ENCODE peak calls at places on chromosomes 3 and 15, in four cellular contexts. J, P, Y and L are unnamed samples.
A peak's percentile ranks its signal among the peaks of the same experiment; 100 is the strongest.

GRCh38 chr15:62275818-62276217 is 110.7 kb upstream of the C2CD4B start:
- DNase-seq in P (no peak), J (no peak), Y (no peak), L (no peak)

GRCh38 chr3:195570344-195570743 is 13.4 kb downstream of the APOD start:
- DNase-seq in J (no peak), P (no peak), Y (no peak), L (no peak)

GRCh38 chr3:121663171-121663847 is 2.6 kb upstream of the HCLS1 start:
- DNase-seq in P (no peak), Y (no peak), J (peak; percentile 18), L (no peak)

GRCh38 chr15:41860049-41860828 is 21.6 kb downstream of the PLA2G4B start:
- DNase-seq in P (no peak), Y (no peak), J (no peak), L (no peak)

GRCh38 chr3:4850928-4851265 is 128.3 kb upstream of the BHLHE40 start:
- DNase-seq in Y (no peak), J (no peak), P (no peak), L (no peak)

GRCh38 chr3:196902296-196902695 is 34.6 kb downstream of the SENP5 start:
- DNase-seq in J (no peak), Y (no peak), P (no peak), L (no peak)

GRCh38 chr3:122563717-122564025 is 429 bp downstream of the PARP9 start:
- DNase-seq in P (peak; percentile 32), J (no peak), Y (no peak), L (no peak)

GRCh38 chr15:68433551-68433950 is 1.6 kb upstream of the ITGA11 start:
- DNase-seq in P (no peak), Y (no peak), J (no peak), L (no peak)

GRCh38 chr15:47477253-47477652 is 240.1 kb upstream of the SEMA6D start:
- DNase-seq in P (no peak), J (no peak), Y (no peak), L (no peak)

GRCh38 chr15:62094398-62094797 is 27.6 kb downstream of the C2CD4A start:
- DNase-seq in J (peak; percentile 11), P (no peak), Y (no peak), L (peak; percentile 63)

GRCh38 chr15:96324192-96324895 is 6.2 kb upstream of the NR2F2 start:
- DNase-seq in Y (no peak), P (no peak), J (no peak), L (no peak)

GRCh38 chr3:71407833-71408232 is 175.7 kb downstream of the FOXP1 start:
- DNase-seq in Y (no peak), P (no peak), J (no peak), L (no peak)

GRCh38 chr15:45287400-45287799 is 35.4 kb downstream of the SLC28A2 start:
- DNase-seq in Y (no peak), P (no peak), J (no peak), L (no peak)

GRCh38 chr15:39776068-39776467 is 6.6 kb downstream of the FSIP1 start:
- DNase-seq in J (no peak), P (no peak), Y (no peak), L (no peak)

GRCh38 chr3:50436063-50436674 is 67.3 kb downstream of the CACNA2D2 start:
- DNase-seq in Y (no peak), J (peak; percentile 85), P (peak; percentile 69), L (peak; percentile 70)

GRCh38 chr15:70799667-70800450 is 36.5 kb upstream of the UACA start:
- DNase-seq in J (peak; percentile 50), P (peak; percentile 36), Y (peak; percentile 72), L (no peak)

GRCh38 chr3:16329792-16330061 is 64.7 kb downstream of the OXNAD1 start:
- DNase-seq in Y (no peak), J (no peak), P (no peak), L (no peak)

GRCh38 chr3:152323834-152324233 is 55.1 kb downstream of the MBNL1 start:
- DNase-seq in P (no peak), J (no peak), Y (no peak), L (no peak)

GRCh38 chr3:10930641-10931040 is 61.9 kb upstream of the SLC6A1 start:
- DNase-seq in P (no peak), J (no peak), Y (no peak), L (no peak)

GRCh38 chr15:70053006-70053702 is 44.6 kb downstream of the TLE3 start:
- DNase-seq in Y (no peak), J (no peak), P (no peak), L (peak; percentile 35)

GRCh38 chr15:74172751-74173544 is 562 bp upstream of the ISLR start:
- DNase-seq in P (peak; percentile 88), Y (no peak), J (peak; percentile 23), L (peak; percentile 67)

GRCh38 chr3:29426302-29427226 is 145.7 kb downstream of the RBMS3 start:
- DNase-seq in J (peak; percentile 44), P (no peak), Y (no peak), L (no peak)

GRCh38 chr15:50358805-50359204 is 3.8 kb upstream of the GABPB1 start:
- DNase-seq in J (peak; percentile 5), Y (no peak), P (no peak), L (peak; percentile 40)

GRCh38 chr3:10992017-10992945 is at the start of gene SLC6A1:
- DNase-seq in Y (no peak), P (no peak), J (peak; percentile 32), L (peak; percentile 18)

GRCh38 chr15:59376735-59377134 is 4.1 kb upstream of the MYO1E start:
- DNase-seq in P (no peak), Y (no peak), J (no peak), L (no peak)

GRCh38 chr3:78736863-78737262 is 1030.9 kb downstream of the ROBO1 start:
- DNase-seq in Y (no peak), J (no peak), P (no peak), L (no peak)

GRCh38 chr3:39870706-39871105 is 61.3 kb downstream of the MYRIP start:
- DNase-seq in J (no peak), P (no peak), Y (no peak), L (no peak)

GRCh38 chr3:149443545-149443912 is 31.0 kb upstream of the TM4SF4 start:
- DNase-seq in P (no peak), J (no peak), Y (no peak), L (no peak)

GRCh38 chr3:111283165-111283564 is 211.5 kb downstream of the NECTIN3 start:
- DNase-seq in P (no peak), J (no peak), Y (no peak), L (no peak)

GRCh38 chr3:48273594-48274211 is 32.8 kb downstream of the ZNF589 start:
- DNase-seq in J (peak; percentile 69), Y (peak; percentile 10), P (peak; percentile 46), L (peak; percentile 46)

GRCh38 chr15:81117136-81117535 is 16.9 kb upstream of the CFAP161 start:
- DNase-seq in J (no peak), Y (no peak), P (no peak), L (no peak)

GRCh38 chr3:20064796-20065564 is 24.7 kb downstream of the KAT2B start:
- DNase-seq in Y (no peak), P (no peak), J (no peak), L (peak; percentile 29)

GRCh38 chr3:21484323-21485154 is 266.5 kb downstream of the ZNF385D start:
- DNase-seq in P (peak; percentile 46), Y (peak; percentile 65), J (peak; percentile 75), L (peak; percentile 7)

GRCh38 chr3:184620799-184621119 is 59.2 kb downstream of the EPHB3 start:
- DNase-seq in P (no peak), Y (no peak), J (no peak), L (no peak)

GRCh38 chr3:45701167-45701867 is 12.1 kb downstream of the SACM1L start:
- DNase-seq in Y (no peak), J (peak; percentile 33), P (no peak), L (no peak)

GRCh38 chr3:31476209-31476608 is 56.5 kb upstream of the STT3B start:
- DNase-seq in Y (no peak), J (no peak), P (no peak), L (no peak)

GRCh38 chr3:9293066-9293465 is 43.6 kb upstream of the SRGAP3 start:
- DNase-seq in P (no peak), J (no peak), Y (no peak), L (no peak)